ENCODE peak calls at places on chromosomes 1 and 21, in four cellular contexts. One of them, this sample, is unnamed.

GRCh38 chr1:152942161-152942560 is 4.8 kb upstream of the SPRR5 start:
- DNase-seq in fibroblast of pulmonary artery: no peak
- DNase-seq in endodermal cell: no peak
- DNase-seq in H1: no peak
- DNase-seq in this sample: no peak

GRCh38 chr1:22327411-22327810 is 124.2 kb upstream of the ZBTB40 start:
- DNase-seq in fibroblast of pulmonary artery: no peak
- DNase-seq in H1: no peak
- DNase-seq in endodermal cell: no peak
- DNase-seq in this sample: no peak

GRCh38 chr1:7223334-7224080 is 438.3 kb downstream of the CAMTA1 start:
- DNase-seq in endodermal cell: no peak
- DNase-seq in fibroblast of pulmonary artery: peak
- DNase-seq in H1: no peak
- DNase-seq in this sample: peak

GRCh38 chr21:33078907-33079582 is 9.1 kb downstream of the OLIG1 start:
- DNase-seq in H1: no peak
- DNase-seq in fibroblast of pulmonary artery: peak
- DNase-seq in endodermal cell: no peak
- DNase-seq in this sample: peak

GRCh38 chr1:153518562-153518961 is 17.2 kb downstream of the S100A6 start:
- DNase-seq in H1: no peak
- DNase-seq in fibroblast of pulmonary artery: no peak
- DNase-seq in endodermal cell: no peak
- DNase-seq in this sample: no peak

GRCh38 chr1:3060601-3061551 is 8.1 kb upstream of the PRDM16 start:
- DNase-seq in fibroblast of pulmonary artery: no peak
- DNase-seq in H1: no peak
- DNase-seq in endodermal cell: no peak
- DNase-seq in this sample: no peak

GRCh38 chr1:59331686-59332085 is 34.8 kb downstream of the FGGY start:
- DNase-seq in H1: no peak
- DNase-seq in endodermal cell: no peak
- DNase-seq in fibroblast of pulmonary artery: no peak
- DNase-seq in this sample: no peak

GRCh38 chr21:41861987-41862386 is 17.2 kb downstream of the PRDM15 start:
- DNase-seq in fibroblast of pulmonary artery: no peak
- DNase-seq in endodermal cell: peak
- DNase-seq in H1: peak
- DNase-seq in this sample: peak

GRCh38 chr1:11786168-11786567 is 19.6 kb downstream of the MTHFR start:
- DNase-seq in H1: no peak
- DNase-seq in fibroblast of pulmonary artery: no peak
- DNase-seq in endodermal cell: no peak
- DNase-seq in this sample: no peak

GRCh38 chr1:186945146-186945545 is 116.4 kb downstream of the PLA2G4A start:
- DNase-seq in H1: no peak
- DNase-seq in endodermal cell: no peak
- DNase-seq in fibroblast of pulmonary artery: no peak
- DNase-seq in this sample: no peak

GRCh38 chr1:12513176-12513575 is 104.8 kb downstream of the DHRS3 start:
- DNase-seq in fibroblast of pulmonary artery: no peak
- DNase-seq in endodermal cell: no peak
- DNase-seq in H1: no peak
- DNase-seq in this sample: no peak

GRCh38 chr1:11806307-11806936 is 431 bp downstream of the CLCN6 start:
- DNase-seq in H1: no peak
- DNase-seq in fibroblast of pulmonary artery: peak
- DNase-seq in endodermal cell: peak
- DNase-seq in this sample: no peak

GRCh38 chr1:229347528-229347927 is 4.7 kb upstream of the CCSAP start:
- DNase-seq in fibroblast of pulmonary artery: no peak
- DNase-seq in H1: no peak
- DNase-seq in endodermal cell: no peak
- DNase-seq in this sample: no peak

GRCh38 chr1:202276081-202276715 is 65.5 kb downstream of the UBE2T start:
- DNase-seq in endodermal cell: peak
- DNase-seq in fibroblast of pulmonary artery: no peak
- DNase-seq in H1: no peak
- DNase-seq in this sample: no peak

GRCh38 chr1:201468844-201469644 is at the start of gene PHLDA3:
- DNase-seq in endodermal cell: peak
- DNase-seq in H1: peak
- DNase-seq in fibroblast of pulmonary artery: peak
- DNase-seq in this sample: peak

GRCh38 chr1:62912028-62912638 is 128.2 kb downstream of the ATG4C start:
- DNase-seq in endodermal cell: no peak
- DNase-seq in H1: no peak
- DNase-seq in fibroblast of pulmonary artery: peak
- DNase-seq in this sample: peak

GRCh38 chr1:198199105-198199504 is 42.3 kb downstream of the NEK7 start:
- DNase-seq in endodermal cell: no peak
- DNase-seq in H1: no peak
- DNase-seq in fibroblast of pulmonary artery: no peak
- DNase-seq in this sample: no peak

GRCh38 chr1:177571485-177572076 is 398.3 kb downstream of the SEC16B start:
- DNase-seq in fibroblast of pulmonary artery: peak
- DNase-seq in endodermal cell: no peak
- DNase-seq in H1: no peak
- DNase-seq in this sample: no peak

GRCh38 chr21:42337830-42338729 is 12.7 kb downstream of the TFF2 start:
- DNase-seq in fibroblast of pulmonary artery: peak
- DNase-seq in H1: peak
- DNase-seq in endodermal cell: peak
- DNase-seq in this sample: peak

DNA sequence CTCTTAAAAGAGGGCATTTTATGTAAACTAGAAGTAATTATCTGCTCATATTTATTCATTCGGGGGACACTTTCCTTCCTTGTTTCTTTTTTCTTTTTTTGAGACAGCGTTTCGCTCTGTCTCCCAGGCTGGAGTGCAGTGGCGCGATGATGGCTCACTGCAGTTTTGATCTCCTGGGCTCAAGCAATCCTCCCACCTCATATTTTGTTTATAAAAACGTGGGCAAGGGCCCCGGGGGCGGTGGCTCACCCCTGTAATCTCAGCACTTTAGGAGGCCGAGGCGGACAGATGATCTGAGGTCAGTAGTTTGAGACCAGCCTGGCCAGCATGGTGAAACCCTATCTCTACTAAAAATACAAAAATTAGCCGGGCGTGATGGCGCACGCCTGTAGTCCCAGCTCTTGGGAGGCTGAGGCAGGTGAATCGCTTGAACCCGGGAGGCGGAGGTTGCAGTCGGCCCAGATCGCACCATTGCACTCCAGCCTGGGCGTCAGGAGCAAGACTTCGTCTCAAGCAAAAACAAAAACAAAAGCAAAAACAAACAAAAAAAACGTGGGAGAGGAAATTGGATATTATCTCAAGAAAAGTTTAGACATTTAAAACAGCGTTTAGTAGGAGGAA is 926 bp upstream of the DFFA start:
- DNase-seq in endodermal cell: no peak
- DNase-seq in H1: no peak
- DNase-seq in fibroblast of pulmonary artery: no peak
- DNase-seq in this sample: no peak
- H3K4me3 ChIP-seq in endodermal cell: no peak
- H3K4me3 ChIP-seq in H1: no peak
- H3K4me3 ChIP-seq in fibroblast of pulmonary artery: no peak
- H3K4me3 ChIP-seq in this sample: no peak

GRCh38 chr1:114295321-114295720 is 141.7 kb upstream of the SYT6 start:
- DNase-seq in endodermal cell: no peak
- DNase-seq in fibroblast of pulmonary artery: no peak
- DNase-seq in H1: no peak
- DNase-seq in this sample: no peak

GRCh38 chr1:114298059-114298458 is 144.4 kb upstream of the SYT6 start:
- DNase-seq in endodermal cell: no peak
- DNase-seq in fibroblast of pulmonary artery: no peak
- DNase-seq in H1: no peak
- DNase-seq in this sample: no peak

GRCh38 chr1:114296413-114296812 is 142.7 kb upstream of the SYT6 start:
- DNase-seq in endodermal cell: no peak
- DNase-seq in fibroblast of pulmonary artery: no peak
- DNase-seq in H1: no peak
- DNase-seq in this sample: no peak

DNA sequence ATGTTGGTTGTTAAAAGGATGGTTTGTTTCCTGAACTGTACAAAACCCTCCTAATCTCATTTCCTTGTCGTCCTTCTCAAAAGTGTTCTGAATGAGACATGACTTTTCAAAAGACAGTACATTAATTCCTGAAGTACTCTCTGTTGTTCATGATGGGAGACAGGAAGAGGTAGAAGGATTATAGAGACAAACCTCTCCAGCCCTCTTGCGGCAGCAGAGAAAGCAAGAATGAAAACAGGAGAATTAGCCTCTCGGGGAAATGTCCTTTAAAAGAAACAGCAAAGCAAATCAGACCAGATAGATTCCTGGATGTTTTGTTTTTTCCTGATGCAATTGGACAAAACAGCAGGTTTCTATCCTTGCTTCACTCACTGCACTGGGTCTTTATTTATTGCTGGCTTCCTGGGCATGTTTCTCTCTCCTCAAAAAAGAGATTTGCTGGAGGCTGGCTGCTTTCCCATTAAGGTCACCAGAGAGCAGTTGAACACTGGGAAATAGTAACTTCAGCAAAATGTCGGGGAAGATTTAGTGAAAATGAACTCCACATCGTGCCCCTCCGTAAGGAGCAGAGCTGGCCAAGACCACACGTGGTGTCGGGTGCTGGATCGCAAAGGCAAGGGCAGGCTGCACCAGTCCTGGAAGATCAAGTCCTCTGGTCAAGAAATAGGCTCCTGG is 145.8 kb upstream of the SYT6 start:
- DNase-seq in fibroblast of pulmonary artery: no peak
- DNase-seq in H1: no peak
- DNase-seq in endodermal cell: no peak
- DNase-seq in this sample: no peak
- TF ChIP-seq CTCF in fibroblast of pulmonary artery: peak
- TF ChIP-seq CTCF in H1: no peak
- TF ChIP-seq CTCF in endodermal cell: no peak
- TF ChIP-seq CTCF in this sample: no peak

GRCh38 chr1:111653695-111654094 is 34.1 kb downstream of the RAP1A start:
- DNase-seq in endodermal cell: no peak
- DNase-seq in fibroblast of pulmonary artery: no peak
- DNase-seq in H1: no peak
- DNase-seq in this sample: no peak
- H3K4me3 ChIP-seq in endodermal cell: no peak
- H3K4me3 ChIP-seq in fibroblast of pulmonary artery: no peak
- H3K4me3 ChIP-seq in H1: no peak
- H3K4me3 ChIP-seq in this sample: no peak

GRCh38 chr1:115060501-115060900 is 28.8 kb downstream of the TSPAN2 start:
- DNase-seq in H1: no peak
- DNase-seq in endodermal cell: no peak
- DNase-seq in fibroblast of pulmonary artery: no peak
- DNase-seq in this sample: no peak

GRCh38 chr1:115062542-115063004 is 26.7 kb downstream of the TSPAN2 start:
- DNase-seq in endodermal cell: no peak
- DNase-seq in fibroblast of pulmonary artery: no peak
- DNase-seq in H1: no peak
- DNase-seq in this sample: no peak

GRCh38 chr1:115065021-115065420 is 24.3 kb downstream of the TSPAN2 start:
- DNase-seq in H1: no peak
- DNase-seq in endodermal cell: no peak
- DNase-seq in fibroblast of pulmonary artery: no peak
- DNase-seq in this sample: no peak

GRCh38 chr1:115064461-115064860 is 24.8 kb downstream of the TSPAN2 start:
- DNase-seq in endodermal cell: no peak
- DNase-seq in H1: no peak
- DNase-seq in fibroblast of pulmonary artery: no peak
- DNase-seq in this sample: no peak

DNA sequence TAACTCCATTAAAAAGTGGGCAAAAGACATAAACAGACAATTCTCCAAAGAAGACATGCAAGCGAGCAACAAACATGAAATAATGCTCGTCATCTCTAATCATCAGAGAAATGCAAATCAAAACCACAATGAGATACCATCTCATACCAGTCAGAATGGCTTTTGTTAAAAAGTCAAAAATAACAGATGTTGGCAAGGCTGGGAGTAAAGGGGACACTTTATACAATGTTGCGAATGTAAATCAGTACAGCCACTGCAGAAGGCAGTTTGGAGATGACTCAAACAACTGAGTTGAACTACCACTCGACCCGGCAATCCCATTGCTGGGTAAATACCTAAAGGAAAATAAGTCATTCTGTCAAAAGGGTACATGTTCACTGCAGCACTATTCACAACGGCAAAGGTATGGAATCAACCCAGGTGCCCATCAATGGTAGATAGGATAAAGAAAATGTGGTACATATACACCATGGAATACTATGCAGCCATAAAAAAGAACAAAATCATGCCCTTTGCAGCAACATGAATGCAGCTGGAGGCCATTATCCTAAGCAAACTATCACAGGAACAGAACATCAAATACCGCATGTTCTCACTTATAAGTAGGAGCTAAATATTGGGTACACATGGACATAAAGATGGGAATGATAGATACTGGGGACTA is 25.9 kb downstream of the TSPAN2 start:
- DNase-seq in H1: no peak
- DNase-seq in fibroblast of pulmonary artery: no peak
- DNase-seq in endodermal cell: no peak
- DNase-seq in this sample: no peak
- TF ChIP-seq CTCF in H1: no peak
- TF ChIP-seq CTCF in fibroblast of pulmonary artery: no peak
- TF ChIP-seq CTCF in endodermal cell: no peak
- TF ChIP-seq CTCF in this sample: no peak

DNA sequence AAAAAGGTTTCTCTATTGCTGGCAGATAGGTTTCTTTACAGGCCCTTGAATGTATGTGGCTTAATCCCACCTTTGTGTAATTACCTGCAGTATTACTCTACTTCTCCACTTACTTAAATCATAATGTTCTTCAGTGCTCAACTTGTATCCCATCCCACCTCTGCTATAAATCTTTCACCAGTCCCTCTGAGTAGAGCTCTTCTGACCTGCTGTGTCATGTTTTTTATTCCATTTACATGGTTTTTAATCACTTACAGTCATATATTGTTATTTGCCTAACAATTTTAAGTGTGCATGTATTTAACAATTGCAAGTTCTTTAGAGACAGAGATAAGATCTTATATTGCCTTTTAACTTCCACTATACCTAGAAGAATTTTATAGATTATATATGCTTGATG is 2.4 kb downstream of the TSEN15 start:
- DNase-seq in fibroblast of pulmonary artery: no peak
- DNase-seq in H1: no peak
- DNase-seq in endodermal cell: no peak
- DNase-seq in this sample: no peak
- H3K4me3 ChIP-seq in fibroblast of pulmonary artery: no peak
- H3K4me3 ChIP-seq in H1: no peak
- H3K4me3 ChIP-seq in endodermal cell: no peak
- H3K4me3 ChIP-seq in this sample: no peak

This sample was measured in foreskin fibroblast.